ENCODE peak calls at places on chromosomes 6 and 20, in nine cellular contexts. One of them, this sample, is unnamed.

GRCh38 chr6:20301256-20301655 is 89.0 kb upstream of the MBOAT1 start:
- DNase-seq in stimulated activated CD8-positive, alpha-beta memory T cell treated with anti-CD3 and anti-CD28 coated beads, Interleukin-12 subunit alpha, Interleukin-12 subunit beta, amount 100 ng/mL, for 1 hour: no peak
- DNase-seq in activated B cell treated with CpG ODN at 0.5 μM for 24 hours: no peak
- DNase-seq in endothelial cell: no peak
- DNase-seq in iris pigment epithelial cell: no peak
- DNase-seq in lower leg skin: no peak
- DNase-seq in heart left ventricle: no peak
- DNase-seq in CD8-positive, alpha-beta T cell: no peak
- DNase-seq in KBM-7: no peak
- DNase-seq in this sample: no peak

GRCh38 chr6:73134588-73134987 is 90.7 kb downstream of the KHDC1L start:
- DNase-seq in stimulated activated CD8-positive, alpha-beta memory T cell treated with anti-CD3 and anti-CD28 coated beads, Interleukin-12 subunit alpha, Interleukin-12 subunit beta, amount 100 ng/mL, for 1 hour: no peak
- DNase-seq in activated B cell treated with CpG ODN at 0.5 μM for 24 hours: peak; percentile 22
- DNase-seq in endothelial cell: peak; percentile 83
- DNase-seq in iris pigment epithelial cell: peak; percentile 20
- DNase-seq in lower leg skin: no peak
- DNase-seq in heart left ventricle: no peak
- DNase-seq in CD8-positive, alpha-beta T cell: no peak
- DNase-seq in KBM-7: no peak
- DNase-seq in this sample: peak; percentile 28

GRCh38 chr6:56959938-56960337 is 5.0 kb downstream of the BEND6 start:
- DNase-seq in stimulated activated CD8-positive, alpha-beta memory T cell treated with anti-CD3 and anti-CD28 coated beads, Interleukin-12 subunit alpha, Interleukin-12 subunit beta, amount 100 ng/mL, for 1 hour: no peak
- DNase-seq in activated B cell treated with CpG ODN at 0.5 μM for 24 hours: no peak
- DNase-seq in endothelial cell: no peak
- DNase-seq in iris pigment epithelial cell: peak; percentile 74
- DNase-seq in lower leg skin: no peak
- DNase-seq in heart left ventricle: no peak
- DNase-seq in CD8-positive, alpha-beta T cell: no peak
- DNase-seq in KBM-7: no peak
- DNase-seq in this sample: peak; percentile 86

GRCh38 chr6:34190504-34191122 is 44.7 kb upstream of the GRM4 start:
- DNase-seq in stimulated activated CD8-positive, alpha-beta memory T cell treated with anti-CD3 and anti-CD28 coated beads, Interleukin-12 subunit alpha, Interleukin-12 subunit beta, amount 100 ng/mL, for 1 hour: no peak
- DNase-seq in activated B cell treated with CpG ODN at 0.5 μM for 24 hours: no peak
- DNase-seq in endothelial cell: peak; percentile 21
- DNase-seq in iris pigment epithelial cell: no peak
- DNase-seq in lower leg skin: no peak
- DNase-seq in heart left ventricle: no peak
- DNase-seq in CD8-positive, alpha-beta T cell: no peak
- DNase-seq in KBM-7: no peak
- DNase-seq in this sample: no peak

GRCh38 chr20:675453-676314 is at the start of gene SCRT2:
- DNase-seq in stimulated activated CD8-positive, alpha-beta memory T cell treated with anti-CD3 and anti-CD28 coated beads, Interleukin-12 subunit alpha, Interleukin-12 subunit beta, amount 100 ng/mL, for 1 hour: peak; percentile 24
- DNase-seq in activated B cell treated with CpG ODN at 0.5 μM for 24 hours: peak; percentile 32
- DNase-seq in endothelial cell: peak; percentile 91
- DNase-seq in iris pigment epithelial cell: peak; percentile 70
- DNase-seq in lower leg skin: no peak
- DNase-seq in heart left ventricle: peak; percentile 89
- DNase-seq in CD8-positive, alpha-beta T cell: peak; percentile 66
- DNase-seq in KBM-7: peak; percentile 58
- DNase-seq in this sample: peak; percentile 50

GRCh38 chr6:134925800-134926199 is 24.1 kb downstream of the ALDH8A1 start:
- DNase-seq in stimulated activated CD8-positive, alpha-beta memory T cell treated with anti-CD3 and anti-CD28 coated beads, Interleukin-12 subunit alpha, Interleukin-12 subunit beta, amount 100 ng/mL, for 1 hour: no peak
- DNase-seq in activated B cell treated with CpG ODN at 0.5 μM for 24 hours: no peak
- DNase-seq in endothelial cell: no peak
- DNase-seq in iris pigment epithelial cell: peak; percentile 49
- DNase-seq in lower leg skin: no peak
- DNase-seq in heart left ventricle: no peak
- DNase-seq in CD8-positive, alpha-beta T cell: no peak
- DNase-seq in KBM-7: no peak
- DNase-seq in this sample: peak; percentile 86

GRCh38 chr6:154962751-154963150 is 32.4 kb upstream of the TIAM2 start:
- DNase-seq in stimulated activated CD8-positive, alpha-beta memory T cell treated with anti-CD3 and anti-CD28 coated beads, Interleukin-12 subunit alpha, Interleukin-12 subunit beta, amount 100 ng/mL, for 1 hour: no peak
- DNase-seq in activated B cell treated with CpG ODN at 0.5 μM for 24 hours: no peak
- DNase-seq in endothelial cell: no peak
- DNase-seq in iris pigment epithelial cell: peak; percentile 94
- DNase-seq in lower leg skin: no peak
- DNase-seq in heart left ventricle: no peak
- DNase-seq in CD8-positive, alpha-beta T cell: no peak
- DNase-seq in KBM-7: no peak
- DNase-seq in this sample: peak; percentile 83

GRCh38 chr20:9021699-9022098 is 47.2 kb upstream of the PLCB4 start:
- DNase-seq in stimulated activated CD8-positive, alpha-beta memory T cell treated with anti-CD3 and anti-CD28 coated beads, Interleukin-12 subunit alpha, Interleukin-12 subunit beta, amount 100 ng/mL, for 1 hour: no peak
- DNase-seq in activated B cell treated with CpG ODN at 0.5 μM for 24 hours: no peak
- DNase-seq in endothelial cell: no peak
- DNase-seq in iris pigment epithelial cell: peak; percentile 14
- DNase-seq in lower leg skin: no peak
- DNase-seq in heart left ventricle: no peak
- DNase-seq in CD8-positive, alpha-beta T cell: no peak
- DNase-seq in KBM-7: no peak
- DNase-seq in this sample: no peak

GRCh38 chr6:148973809-148974208 is 227.0 kb downstream of the UST start:
- DNase-seq in stimulated activated CD8-positive, alpha-beta memory T cell treated with anti-CD3 and anti-CD28 coated beads, Interleukin-12 subunit alpha, Interleukin-12 subunit beta, amount 100 ng/mL, for 1 hour: no peak
- DNase-seq in activated B cell treated with CpG ODN at 0.5 μM for 24 hours: no peak
- DNase-seq in endothelial cell: no peak
- DNase-seq in iris pigment epithelial cell: peak; percentile 69
- DNase-seq in lower leg skin: no peak
- DNase-seq in heart left ventricle: no peak
- DNase-seq in CD8-positive, alpha-beta T cell: no peak
- DNase-seq in KBM-7: peak; percentile 19
- DNase-seq in this sample: peak; percentile 59

GRCh38 chr6:46932941-46933340 is 11.2 kb upstream of the ADGRF5 start:
- DNase-seq in stimulated activated CD8-positive, alpha-beta memory T cell treated with anti-CD3 and anti-CD28 coated beads, Interleukin-12 subunit alpha, Interleukin-12 subunit beta, amount 100 ng/mL, for 1 hour: no peak
- DNase-seq in activated B cell treated with CpG ODN at 0.5 μM for 24 hours: no peak
- DNase-seq in endothelial cell: no peak
- DNase-seq in iris pigment epithelial cell: no peak
- DNase-seq in lower leg skin: no peak
- DNase-seq in heart left ventricle: no peak
- DNase-seq in CD8-positive, alpha-beta T cell: no peak
- DNase-seq in KBM-7: no peak
- DNase-seq in this sample: peak; percentile 62

GRCh38 chr20:61954276-61955021 is 111.2 kb downstream of the TAF4 start:
- DNase-seq in stimulated activated CD8-positive, alpha-beta memory T cell treated with anti-CD3 and anti-CD28 coated beads, Interleukin-12 subunit alpha, Interleukin-12 subunit beta, amount 100 ng/mL, for 1 hour: no peak
- DNase-seq in activated B cell treated with CpG ODN at 0.5 μM for 24 hours: no peak
- DNase-seq in endothelial cell: peak; percentile 1
- DNase-seq in iris pigment epithelial cell: no peak
- DNase-seq in lower leg skin: no peak
- DNase-seq in heart left ventricle: no peak
- DNase-seq in CD8-positive, alpha-beta T cell: no peak
- DNase-seq in KBM-7: no peak
- DNase-seq in this sample: no peak

GRCh38 chr6:5125152-5126006 is 40.2 kb downstream of the PPP1R3G start:
- DNase-seq in stimulated activated CD8-positive, alpha-beta memory T cell treated with anti-CD3 and anti-CD28 coated beads, Interleukin-12 subunit alpha, Interleukin-12 subunit beta, amount 100 ng/mL, for 1 hour: no peak
- DNase-seq in activated B cell treated with CpG ODN at 0.5 μM for 24 hours: no peak
- DNase-seq in endothelial cell: no peak
- DNase-seq in iris pigment epithelial cell: peak; percentile 85
- DNase-seq in lower leg skin: no peak
- DNase-seq in heart left ventricle: no peak
- DNase-seq in CD8-positive, alpha-beta T cell: no peak
- DNase-seq in KBM-7: no peak
- DNase-seq in this sample: peak; percentile 85

GRCh38 chr6:33885121-33886057 is 81.6 kb upstream of the MLN start:
- DNase-seq in stimulated activated CD8-positive, alpha-beta memory T cell treated with anti-CD3 and anti-CD28 coated beads, Interleukin-12 subunit alpha, Interleukin-12 subunit beta, amount 100 ng/mL, for 1 hour: no peak
- DNase-seq in activated B cell treated with CpG ODN at 0.5 μM for 24 hours: no peak
- DNase-seq in endothelial cell: no peak
- DNase-seq in iris pigment epithelial cell: peak; percentile 21
- DNase-seq in lower leg skin: no peak
- DNase-seq in heart left ventricle: no peak
- DNase-seq in CD8-positive, alpha-beta T cell: no peak
- DNase-seq in KBM-7: no peak
- DNase-seq in this sample: peak; percentile 81

GRCh38 chr6:88422831-88423230 is 256.7 kb upstream of the CNR1 start:
- DNase-seq in stimulated activated CD8-positive, alpha-beta memory T cell treated with anti-CD3 and anti-CD28 coated beads, Interleukin-12 subunit alpha, Interleukin-12 subunit beta, amount 100 ng/mL, for 1 hour: no peak
- DNase-seq in activated B cell treated with CpG ODN at 0.5 μM for 24 hours: no peak
- DNase-seq in endothelial cell: no peak
- DNase-seq in iris pigment epithelial cell: peak; percentile 12
- DNase-seq in lower leg skin: no peak
- DNase-seq in heart left ventricle: no peak
- DNase-seq in CD8-positive, alpha-beta T cell: no peak
- DNase-seq in KBM-7: no peak
- DNase-seq in this sample: peak; percentile 64

This sample was measured in fibroblast of mammary gland.